ENCODE peak calls at places on chromosomes 16 and 17, in seven cellular contexts. J is COR-L47; F is AG10803; V is HEK293T; S is central memory CD4-positive, alpha-beta T cell; E is smooth muscle cell of the brain vasculature; O is fibroblast of the aortic adventitia. G is an unnamed sample.

GRCh38 chr17:38509772-38510423 is 81.6 kb downstream of the ARHGAP23 start:
- DNase-seq in O (no peak), S (no peak), J (no peak), F (no peak), V (no peak), E (no peak), G (no peak)

GRCh38 chr16:3857189-3858013 is 23.1 kb downstream of the CREBBP start:
- DNase-seq in S (no peak), J (no peak), V (no peak), O (peak), E (no peak), F (peak), G (peak)

GRCh38 chr17:79684132-79684985 is 46.4 kb upstream of the ENPP7 start:
- DNase-seq in O (peak), S (no peak), V (no peak), F (peak), J (no peak), E (no peak), G (no peak)

GRCh38 chr17:41894791-41895331 is 23.9 kb downstream of the ACLY start:
- DNase-seq in O (peak), E (peak), S (no peak), V (no peak), F (peak), J (no peak), G (peak)

GRCh38 chr16:3022208-3022696 is 1.5 kb downstream of the HCFC1R1 start:
- DNase-seq in E (peak), J (no peak), O (peak), F (peak), V (no peak), S (peak), G (peak)

GRCh38 chr16:89076159-89076558 is 17.5 kb upstream of the ACSF3 start:
- DNase-seq in O (no peak), J (no peak), S (no peak), V (no peak), F (no peak), E (no peak), G (no peak)

GRCh38 chr17:18181358-18181757 is 2.3 kb upstream of the ALKBH5 start:
- DNase-seq in J (no peak), O (peak), E (no peak), F (no peak), S (no peak), V (no peak), G (no peak)

GRCh38 chr17:59963738-59964454 is 644 bp downstream of the RNFT1 start:
- DNase-seq in F (peak), V (peak), J (no peak), E (peak), O (peak), S (no peak), G (peak)

GRCh38 chr17:40963838-40964237 is 2.9 kb downstream of the KRT39 start:
- DNase-seq in J (no peak), O (peak), V (peak), E (no peak), F (no peak), S (no peak), G (peak)

GRCh38 chr16:24041834-24042631 is 206.2 kb downstream of the PRKCB start:
- DNase-seq in F (peak), V (peak), S (peak), J (peak), E (peak), O (peak), G (peak)

GRCh38 chr16:87418644-87419043 is 26.5 kb downstream of the MAP1LC3B start:
- DNase-seq in J (no peak), O (no peak), E (no peak), F (no peak), V (no peak), S (no peak), G (no peak)

GRCh38 chr16:27224271-27224737 is 21.0 kb downstream of the KDM8 start:
- DNase-seq in O (no peak), E (no peak), J (no peak), F (no peak), S (no peak), V (no peak), G (no peak)